ENCODE peak calls at places on chromosome X, in six cellular contexts. One of them, this sample, is unnamed.
A peak's percentile ranks its signal among the peaks of the same experiment; 100 is the strongest.

GRCh38 chrX:27890611-27891010 is 82.8 kb downstream of the MAGEB10 start:
- DNase-seq in GM12891: no peak
- DNase-seq in tibial nerve: no peak
- DNase-seq in HCT116: peak; percentile 13
- DNase-seq in uterus: no peak
- DNase-seq in NB4: no peak
- DNase-seq in this sample: no peak

GRCh38 chrX:47483310-47484268 is 567 bp upstream of the ZNF41 start:
- DNase-seq in GM12891: no peak
- DNase-seq in tibial nerve: no peak
- DNase-seq in HCT116: no peak
- DNase-seq in NB4: no peak
- DNase-seq in uterus: peak; percentile 22
- DNase-seq in this sample: peak; percentile 33

GRCh38 chrX:10450959-10451355 is 169.4 kb downstream of the MID1 start:
- DNase-seq in tibial nerve: no peak
- DNase-seq in uterus: no peak
- DNase-seq in GM12891: no peak
- DNase-seq in NB4: no peak
- DNase-seq in HCT116: no peak
- DNase-seq in this sample: no peak

GRCh38 chrX:133005038-133005437 is 46.6 kb upstream of the HS6ST2 start:
- DNase-seq in HCT116: no peak
- DNase-seq in GM12891: no peak
- DNase-seq in uterus: no peak
- DNase-seq in NB4: peak; percentile 25
- DNase-seq in tibial nerve: no peak
- DNase-seq in this sample: peak; percentile 5

GRCh38 chrX:100674705-100675104 is 30.7 kb downstream of the SRPX2 start:
- DNase-seq in HCT116: no peak
- DNase-seq in GM12891: no peak
- DNase-seq in tibial nerve: no peak
- DNase-seq in uterus: no peak
- DNase-seq in NB4: peak; percentile 15
- DNase-seq in this sample: no peak

GRCh38 chrX:6159468-6159867 is 69.2 kb downstream of the NLGN4X start:
- DNase-seq in HCT116: no peak
- DNase-seq in NB4: no peak
- DNase-seq in tibial nerve: no peak
- DNase-seq in GM12891: no peak
- DNase-seq in uterus: no peak
- DNase-seq in this sample: no peak

GRCh38 chrX:151920101-151920500 is 7.4 kb downstream of the MAGEA4 start:
- DNase-seq in GM12891: no peak
- DNase-seq in uterus: no peak
- DNase-seq in HCT116: no peak
- DNase-seq in tibial nerve: no peak
- DNase-seq in NB4: no peak
- DNase-seq in this sample: no peak

GRCh38 chrX:72554448-72555140 is 18.0 kb downstream of the HDAC8 start:
- DNase-seq in tibial nerve: no peak
- DNase-seq in NB4: no peak
- DNase-seq in GM12891: no peak
- DNase-seq in HCT116: peak; percentile 56
- DNase-seq in uterus: no peak
- DNase-seq in this sample: peak; percentile 2

GRCh38 chrX:121958886-121959285 is 911.5 kb downstream of the GLUD2 start:
- DNase-seq in tibial nerve: no peak
- DNase-seq in uterus: no peak
- DNase-seq in HCT116: no peak
- DNase-seq in GM12891: no peak
- DNase-seq in NB4: no peak
- DNase-seq in this sample: no peak

GRCh38 chrX:124217289-124218251 is 114.9 kb upstream of the TEX13D start:
- DNase-seq in tibial nerve: no peak
- DNase-seq in uterus: no peak
- DNase-seq in GM12891: no peak
- DNase-seq in NB4: peak; percentile 89
- DNase-seq in HCT116: no peak
- DNase-seq in this sample: no peak

GRCh38 chrX:153334654-153335295 is 822 bp downstream of the ZNF275 start:
- DNase-seq in tibial nerve: no peak
- DNase-seq in GM12891: no peak
- DNase-seq in NB4: no peak
- DNase-seq in uterus: no peak
- DNase-seq in HCT116: no peak
- DNase-seq in this sample: no peak

GRCh38 chrX:153333271-153333670 is 682 bp upstream of the ZNF275 start:
- DNase-seq in tibial nerve: no peak
- DNase-seq in GM12891: no peak
- DNase-seq in HCT116: no peak
- DNase-seq in uterus: no peak
- DNase-seq in NB4: no peak
- DNase-seq in this sample: no peak

GRCh38 chrX:153336988-153337387 is 3.0 kb downstream of the ZNF275 start:
- DNase-seq in tibial nerve: no peak
- DNase-seq in NB4: no peak
- DNase-seq in GM12891: no peak
- DNase-seq in HCT116: no peak
- DNase-seq in uterus: no peak
- DNase-seq in this sample: no peak

GRCh38 chrX:153336128-153336894 is 2.4 kb downstream of the ZNF275 start:
- DNase-seq in GM12891: no peak
- DNase-seq in uterus: no peak
- DNase-seq in tibial nerve: no peak
- DNase-seq in NB4: no peak
- DNase-seq in HCT116: no peak
- DNase-seq in this sample: no peak

GRCh38 chrX:153333821-153334653 is at the start of gene ZNF275:
- DNase-seq in HCT116: peak; percentile 21
- DNase-seq in NB4: peak; percentile 85
- DNase-seq in GM12891: peak; percentile 72
- DNase-seq in tibial nerve: peak; percentile 56
- DNase-seq in uterus: peak; percentile 81
- DNase-seq in this sample: peak; percentile 84
- TF ChIP-seq POLR2A in HCT116: peak; percentile 38
- TF ChIP-seq POLR2A in NB4: peak; percentile 67
- TF ChIP-seq POLR2A in GM12891: no peak
- TF ChIP-seq POLR2A in tibial nerve: peak; percentile 66
- TF ChIP-seq POLR2A in uterus: peak; percentile 73
- TF ChIP-seq POLR2A in this sample: peak; percentile 45

DNA sequence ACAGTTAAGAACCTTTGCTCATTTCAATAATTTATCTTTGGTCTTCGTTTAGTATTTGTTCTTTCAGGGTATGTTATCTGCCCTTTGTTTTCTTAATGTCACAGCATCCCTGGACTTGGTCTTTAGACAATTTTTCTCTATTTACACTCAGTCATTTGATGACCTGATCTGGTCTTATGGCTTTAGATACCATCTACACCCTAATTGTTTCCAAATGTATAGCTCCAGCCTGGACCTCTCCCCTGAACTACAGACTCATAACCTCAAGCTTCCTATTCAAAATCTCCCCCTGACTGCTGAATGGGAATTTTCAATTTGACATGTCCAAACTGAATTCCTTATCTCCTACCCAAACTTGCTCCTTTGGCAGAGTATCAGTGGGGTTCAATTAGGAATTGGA is 3.7 kb upstream of the SUPT20HL2 start:
- DNase-seq in GM12891: no peak
- DNase-seq in NB4: no peak
- DNase-seq in uterus: no peak
- DNase-seq in HCT116: no peak
- DNase-seq in tibial nerve: no peak
- DNase-seq in this sample: no peak
- TF ChIP-seq POLR2A in GM12891: no peak
- TF ChIP-seq POLR2A in NB4: no peak
- TF ChIP-seq POLR2A in uterus: no peak
- TF ChIP-seq POLR2A in HCT116: no peak
- TF ChIP-seq POLR2A in tibial nerve: no peak
- TF ChIP-seq POLR2A in this sample: no peak

GRCh38 chrX:134444681-134445080 is 15.3 kb upstream of the HPRT1 start:
- DNase-seq in uterus: no peak
- DNase-seq in GM12891: no peak
- DNase-seq in NB4: no peak
- DNase-seq in HCT116: no peak
- DNase-seq in tibial nerve: no peak
- DNase-seq in this sample: no peak

GRCh38 chrX:134443461-134443860 is 16.5 kb upstream of the HPRT1 start:
- DNase-seq in HCT116: no peak
- DNase-seq in uterus: no peak
- DNase-seq in GM12891: no peak
- DNase-seq in NB4: no peak
- DNase-seq in tibial nerve: no peak
- DNase-seq in this sample: no peak

GRCh38 chrX:134443020-134443419 is 16.9 kb upstream of the HPRT1 start:
- DNase-seq in uterus: no peak
- DNase-seq in HCT116: no peak
- DNase-seq in tibial nerve: no peak
- DNase-seq in GM12891: no peak
- DNase-seq in NB4: no peak
- DNase-seq in this sample: no peak
- TF ChIP-seq POLR2A in uterus: no peak
- TF ChIP-seq POLR2A in HCT116: no peak
- TF ChIP-seq POLR2A in tibial nerve: no peak
- TF ChIP-seq POLR2A in GM12891: no peak
- TF ChIP-seq POLR2A in NB4: no peak
- TF ChIP-seq POLR2A in this sample: no peak

GRCh38 chrX:39773923-39774803 is 323.6 kb downstream of the BCOR start:
- DNase-seq in NB4: peak; percentile 34
- DNase-seq in GM12891: no peak
- DNase-seq in HCT116: no peak
- DNase-seq in tibial nerve: no peak
- DNase-seq in uterus: no peak
- DNase-seq in this sample: no peak
- TF ChIP-seq POLR2A in NB4: no peak
- TF ChIP-seq POLR2A in GM12891: no peak
- TF ChIP-seq POLR2A in HCT116: no peak
- TF ChIP-seq POLR2A in tibial nerve: no peak
- TF ChIP-seq POLR2A in uterus: no peak
- TF ChIP-seq POLR2A in this sample: no peak

GRCh38 chrX:129786210-129786651 is 6.5 kb downstream of the SASH3 start:
- DNase-seq in HCT116: no peak
- DNase-seq in uterus: no peak
- DNase-seq in GM12891: no peak
- DNase-seq in NB4: peak; percentile 85
- DNase-seq in tibial nerve: no peak
- DNase-seq in this sample: peak; percentile 22
- TF ChIP-seq POLR2A in HCT116: no peak
- TF ChIP-seq POLR2A in uterus: no peak
- TF ChIP-seq POLR2A in GM12891: no peak
- TF ChIP-seq POLR2A in NB4: no peak
- TF ChIP-seq POLR2A in tibial nerve: no peak
- TF ChIP-seq POLR2A in this sample: no peak

DNA sequence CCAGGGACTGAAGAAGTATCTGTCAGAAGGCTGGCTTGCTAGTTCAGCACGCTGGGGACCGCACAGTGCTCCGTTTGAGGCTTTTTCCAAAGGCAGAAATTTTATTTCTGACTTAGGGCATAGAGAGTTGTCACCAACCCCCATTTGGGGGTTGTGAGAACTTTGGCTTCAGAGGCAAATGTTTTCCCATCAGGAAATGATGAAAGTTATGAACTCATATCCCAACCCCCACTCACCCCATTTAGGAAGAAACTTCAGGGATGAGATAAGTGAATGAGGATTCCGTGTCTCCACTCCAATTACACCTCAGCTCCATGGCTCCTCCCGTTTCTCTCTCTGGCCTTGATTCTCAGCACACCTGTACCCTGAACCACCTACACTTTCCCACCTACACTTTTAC is 4.3 kb upstream of the WDR13 start:
- DNase-seq in uterus: no peak
- DNase-seq in HCT116: no peak
- DNase-seq in GM12891: no peak
- DNase-seq in NB4: no peak
- DNase-seq in tibial nerve: no peak
- DNase-seq in this sample: no peak
- TF ChIP-seq POLR2A in uterus: no peak
- TF ChIP-seq POLR2A in HCT116: no peak
- TF ChIP-seq POLR2A in GM12891: no peak
- TF ChIP-seq POLR2A in NB4: no peak
- TF ChIP-seq POLR2A in tibial nerve: no peak
- TF ChIP-seq POLR2A in this sample: no peak

DNA sequence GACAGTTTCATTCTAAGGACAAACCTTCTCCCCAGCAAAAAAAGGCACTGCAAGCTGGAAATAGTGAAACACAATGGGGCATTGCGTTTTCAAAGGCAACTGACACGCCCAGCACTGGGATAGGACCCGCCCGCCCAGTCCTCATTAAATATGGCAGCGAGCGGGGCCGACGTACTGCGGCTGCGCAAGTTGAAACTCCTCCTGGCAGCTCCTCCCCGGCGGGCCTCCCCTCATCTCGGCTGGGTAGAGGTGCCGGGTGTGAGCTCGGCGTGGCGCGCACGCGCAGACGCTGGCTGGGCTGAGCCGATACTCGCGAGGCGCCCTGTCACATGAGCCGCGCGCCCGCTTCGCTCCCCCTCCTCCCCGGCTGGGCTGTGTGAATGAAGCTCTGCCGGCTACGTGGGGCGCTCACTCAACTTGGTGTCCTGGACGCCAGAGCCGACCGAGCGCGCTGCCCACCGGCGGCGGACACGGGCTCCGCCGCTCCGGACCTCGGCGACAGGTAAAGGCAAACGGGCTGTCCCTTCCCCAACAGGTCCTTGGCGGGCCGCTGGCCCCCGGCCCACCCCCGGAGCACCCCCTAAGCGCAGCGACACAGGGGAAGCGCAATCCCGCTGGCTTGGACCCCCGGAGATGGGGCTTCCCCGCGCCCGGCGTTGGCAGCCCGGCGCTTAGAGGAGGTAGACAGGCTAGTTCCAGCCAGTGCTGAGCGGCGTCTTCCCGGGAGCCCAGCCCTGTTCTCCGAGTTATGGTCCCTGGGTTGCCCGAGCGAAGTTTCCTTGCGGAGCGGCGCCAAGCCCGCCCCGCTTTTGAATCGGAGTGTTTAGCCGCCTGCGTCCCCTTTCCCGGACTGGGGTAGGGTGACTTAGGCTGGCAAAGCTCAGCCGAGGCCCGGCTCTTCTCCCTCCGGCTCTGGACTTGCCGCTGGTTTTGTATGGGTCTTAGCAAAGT is at the start of gene CLCN5:
- DNase-seq in HCT116: peak; percentile 85
- DNase-seq in tibial nerve: peak; percentile 91
- DNase-seq in GM12891: peak; percentile 79
- DNase-seq in uterus: peak; percentile 96
- DNase-seq in NB4: peak; percentile 94
- DNase-seq in this sample: peak; percentile 97
- TF ChIP-seq POLR2A in HCT116: no peak
- TF ChIP-seq POLR2A in tibial nerve: peak; percentile 80
- TF ChIP-seq POLR2A in GM12891: peak; percentile 30
- TF ChIP-seq POLR2A in uterus: peak; percentile 66
- TF ChIP-seq POLR2A in NB4: peak; percentile 49
- TF ChIP-seq POLR2A in this sample: peak; percentile 65

This sample was measured in erythroblast.